ENCODE peak calls at places on chromosomes 5 and 9, in six cellular contexts. One of them, this sample, is unnamed.
A peak's percentile ranks its signal among the peaks of the same experiment; 100 is the strongest.

GRCh38 chr9:119009253-119009652 is 360.0 kb downstream of the BRINP1 start:
- DNase-seq in suprapubic skin: no peak
- DNase-seq in K562: no peak
- DNase-seq in HepG2: no peak
- DNase-seq in breast epithelium: no peak
- DNase-seq in stomach: no peak
- DNase-seq in this sample: no peak

GRCh38 chr9:130304141-130304540 is 38.6 kb downstream of the HMCN2 start:
- DNase-seq in stomach: no peak
- DNase-seq in K562: no peak
- DNase-seq in suprapubic skin: no peak
- DNase-seq in breast epithelium: no peak
- DNase-seq in HepG2: no peak
- DNase-seq in this sample: no peak

GRCh38 chr5:104569621-104570020 is 1007.0 kb upstream of the NUDT12 start:
- DNase-seq in suprapubic skin: no peak
- DNase-seq in breast epithelium: no peak
- DNase-seq in K562: no peak
- DNase-seq in stomach: no peak
- DNase-seq in HepG2: no peak
- DNase-seq in this sample: no peak

GRCh38 chr9:128203024-128203841 is at the start of gene DNM1:
- DNase-seq in HepG2: no peak
- DNase-seq in stomach: peak; percentile 69
- DNase-seq in breast epithelium: no peak
- DNase-seq in K562: peak; percentile 91
- DNase-seq in suprapubic skin: no peak
- DNase-seq in this sample: peak; percentile 18

GRCh38 chr5:151906246-151906645 is 18.4 kb downstream of the GLRA1 start:
- DNase-seq in HepG2: no peak
- DNase-seq in stomach: no peak
- DNase-seq in K562: no peak
- DNase-seq in breast epithelium: no peak
- DNase-seq in suprapubic skin: no peak
- DNase-seq in this sample: no peak

GRCh38 chr5:20537911-20538310 is 549.9 kb upstream of the CDH18 start:
- DNase-seq in K562: no peak
- DNase-seq in HepG2: no peak
- DNase-seq in stomach: no peak
- DNase-seq in breast epithelium: no peak
- DNase-seq in suprapubic skin: no peak
- DNase-seq in this sample: no peak

GRCh38 chr5:167671176-167671575 is 620.3 kb upstream of the WWC1 start:
- DNase-seq in K562: no peak
- DNase-seq in breast epithelium: no peak
- DNase-seq in stomach: no peak
- DNase-seq in suprapubic skin: no peak
- DNase-seq in HepG2: no peak
- DNase-seq in this sample: no peak

GRCh38 chr5:139950436-139950835 is 92.7 kb downstream of the NRG2 start:
- DNase-seq in suprapubic skin: no peak
- DNase-seq in stomach: no peak
- DNase-seq in breast epithelium: no peak
- DNase-seq in HepG2: no peak
- DNase-seq in K562: no peak
- DNase-seq in this sample: no peak

GRCh38 chr9:96047741-96048115 is 172.2 kb downstream of the ERCC6L2 start:
- DNase-seq in suprapubic skin: no peak
- DNase-seq in K562: no peak
- DNase-seq in stomach: no peak
- DNase-seq in HepG2: no peak
- DNase-seq in breast epithelium: no peak
- DNase-seq in this sample: peak; percentile 29

GRCh38 chr5:132477784-132478497 is 12.6 kb downstream of the IRF1 start:
- DNase-seq in breast epithelium: no peak
- DNase-seq in suprapubic skin: no peak
- DNase-seq in HepG2: no peak
- DNase-seq in stomach: no peak
- DNase-seq in K562: no peak
- DNase-seq in this sample: no peak

GRCh38 chr5:132480546-132481242 is 9.9 kb downstream of the IRF1 start:
- DNase-seq in HepG2: no peak
- DNase-seq in breast epithelium: no peak
- DNase-seq in suprapubic skin: no peak
- DNase-seq in stomach: no peak
- DNase-seq in K562: no peak
- DNase-seq in this sample: no peak

GRCh38 chr5:132478498-132478855 is 12.1 kb downstream of the IRF1 start:
- DNase-seq in HepG2: no peak
- DNase-seq in breast epithelium: no peak
- DNase-seq in stomach: no peak
- DNase-seq in suprapubic skin: no peak
- DNase-seq in K562: no peak
- DNase-seq in this sample: no peak

GRCh38 chr5:132479812-132480441 is 10.6 kb downstream of the IRF1 start:
- DNase-seq in breast epithelium: no peak
- DNase-seq in HepG2: no peak
- DNase-seq in suprapubic skin: no peak
- DNase-seq in K562: no peak
- DNase-seq in stomach: no peak
- DNase-seq in this sample: no peak

DNA sequence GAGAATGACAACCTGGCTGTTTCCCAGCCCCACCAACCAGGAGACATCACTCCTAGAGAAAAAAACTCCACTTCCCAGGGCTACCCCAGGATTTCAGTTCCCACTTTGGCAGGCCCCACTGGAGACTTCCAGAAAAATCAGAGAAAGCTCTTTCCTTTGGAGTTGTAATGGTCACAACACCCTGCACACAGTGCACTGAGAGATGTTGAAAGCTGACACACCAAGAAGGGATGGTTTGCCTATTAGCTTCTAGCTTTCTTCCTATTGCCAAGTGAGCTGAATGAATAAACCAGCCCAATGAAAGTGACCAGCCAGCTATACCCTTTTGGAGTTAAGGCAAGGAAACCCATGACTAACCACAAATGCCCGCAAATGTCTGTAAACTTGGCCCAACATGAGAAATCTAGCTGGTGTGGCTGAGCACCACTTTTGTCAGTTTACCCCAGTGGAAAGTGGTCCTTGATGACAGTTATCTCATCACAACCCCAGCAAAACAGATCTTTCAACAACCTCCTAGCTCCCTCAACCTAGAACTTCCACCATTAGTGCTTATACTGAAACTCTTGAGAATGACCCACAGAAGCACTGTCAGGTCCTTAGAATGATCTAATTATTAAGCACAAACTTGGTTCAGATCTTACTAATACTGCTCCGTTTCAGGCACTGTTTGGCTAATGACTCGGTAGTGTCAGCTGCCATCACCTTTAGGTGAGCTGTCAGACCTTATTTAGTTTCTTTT is 11.3 kb downstream of the IRF1 start:
- DNase-seq in suprapubic skin: no peak
- DNase-seq in stomach: no peak
- DNase-seq in HepG2: no peak
- DNase-seq in K562: no peak
- DNase-seq in breast epithelium: no peak
- DNase-seq in this sample: no peak
- TF ChIP-seq POLR2AphosphoS5 in suprapubic skin: no peak
- TF ChIP-seq POLR2AphosphoS5 in stomach: no peak
- TF ChIP-seq POLR2AphosphoS5 in HepG2: no peak
- TF ChIP-seq POLR2AphosphoS5 in K562: no peak
- TF ChIP-seq POLR2AphosphoS5 in breast epithelium: no peak
- TF ChIP-seq POLR2AphosphoS5 in this sample: no peak

GRCh38 chr9:121122450-121123032 is 47.8 kb downstream of the CNTRL start:
- DNase-seq in suprapubic skin: no peak
- DNase-seq in K562: peak; percentile 23
- DNase-seq in HepG2: no peak
- DNase-seq in stomach: no peak
- DNase-seq in breast epithelium: no peak
- DNase-seq in this sample: no peak

GRCh38 chr9:121123816-121124536 is 49.2 kb downstream of the CNTRL start:
- DNase-seq in breast epithelium: no peak
- DNase-seq in suprapubic skin: no peak
- DNase-seq in K562: no peak
- DNase-seq in HepG2: no peak
- DNase-seq in stomach: no peak
- DNase-seq in this sample: no peak

GRCh38 chr9:121118266-121118665 is 43.5 kb downstream of the CNTRL start:
- DNase-seq in stomach: no peak
- DNase-seq in breast epithelium: no peak
- DNase-seq in K562: no peak
- DNase-seq in HepG2: no peak
- DNase-seq in suprapubic skin: no peak
- DNase-seq in this sample: no peak

GRCh38 chr9:121120386-121120785 is 45.6 kb downstream of the CNTRL start:
- DNase-seq in HepG2: no peak
- DNase-seq in K562: no peak
- DNase-seq in suprapubic skin: no peak
- DNase-seq in breast epithelium: no peak
- DNase-seq in stomach: no peak
- DNase-seq in this sample: no peak

GRCh38 chr9:121121582-121122087 is 46.9 kb downstream of the CNTRL start:
- DNase-seq in suprapubic skin: peak; percentile 98
- DNase-seq in HepG2: peak; percentile 95
- DNase-seq in K562: peak; percentile 97
- DNase-seq in stomach: peak; percentile 98
- DNase-seq in breast epithelium: peak; percentile 97
- DNase-seq in this sample: peak; percentile 99
- TF ChIP-seq POLR2AphosphoS5 in suprapubic skin: peak; percentile 42
- TF ChIP-seq POLR2AphosphoS5 in HepG2: peak; percentile 82
- TF ChIP-seq POLR2AphosphoS5 in K562: no peak
- TF ChIP-seq POLR2AphosphoS5 in stomach: peak; percentile 79
- TF ChIP-seq POLR2AphosphoS5 in breast epithelium: peak; percentile 52
- TF ChIP-seq POLR2AphosphoS5 in this sample: peak; percentile 97

GRCh38 chr5:134370871-134371833 is at the start of gene UBE2B:
- DNase-seq in breast epithelium: peak; percentile 100
- DNase-seq in HepG2: peak; percentile 99
- DNase-seq in suprapubic skin: peak; percentile 99
- DNase-seq in K562: peak; percentile 100
- DNase-seq in stomach: peak; percentile 98
- DNase-seq in this sample: peak; percentile 99
- TF ChIP-seq POLR2AphosphoS5 in breast epithelium: peak; percentile 99
- TF ChIP-seq POLR2AphosphoS5 in HepG2: peak; percentile 88
- TF ChIP-seq POLR2AphosphoS5 in suprapubic skin: peak; percentile 96
- TF ChIP-seq POLR2AphosphoS5 in K562: peak; percentile 45
- TF ChIP-seq POLR2AphosphoS5 in stomach: peak; percentile 99
- TF ChIP-seq POLR2AphosphoS5 in this sample: peak; percentile 100

GRCh38 chr9:35812025-35812602 is at the start of gene SPAG8:
- DNase-seq in suprapubic skin: peak; percentile 95
- DNase-seq in HepG2: peak; percentile 93
- DNase-seq in K562: peak; percentile 89
- DNase-seq in stomach: peak; percentile 94
- DNase-seq in breast epithelium: peak; percentile 89
- DNase-seq in this sample: peak; percentile 91
- TF ChIP-seq POLR2AphosphoS5 in suprapubic skin: no peak
- TF ChIP-seq POLR2AphosphoS5 in HepG2: peak; percentile 54
- TF ChIP-seq POLR2AphosphoS5 in K562: no peak
- TF ChIP-seq POLR2AphosphoS5 in stomach: peak; percentile 77
- TF ChIP-seq POLR2AphosphoS5 in breast epithelium: peak; percentile 23
- TF ChIP-seq POLR2AphosphoS5 in this sample: peak; percentile 93

DNA sequence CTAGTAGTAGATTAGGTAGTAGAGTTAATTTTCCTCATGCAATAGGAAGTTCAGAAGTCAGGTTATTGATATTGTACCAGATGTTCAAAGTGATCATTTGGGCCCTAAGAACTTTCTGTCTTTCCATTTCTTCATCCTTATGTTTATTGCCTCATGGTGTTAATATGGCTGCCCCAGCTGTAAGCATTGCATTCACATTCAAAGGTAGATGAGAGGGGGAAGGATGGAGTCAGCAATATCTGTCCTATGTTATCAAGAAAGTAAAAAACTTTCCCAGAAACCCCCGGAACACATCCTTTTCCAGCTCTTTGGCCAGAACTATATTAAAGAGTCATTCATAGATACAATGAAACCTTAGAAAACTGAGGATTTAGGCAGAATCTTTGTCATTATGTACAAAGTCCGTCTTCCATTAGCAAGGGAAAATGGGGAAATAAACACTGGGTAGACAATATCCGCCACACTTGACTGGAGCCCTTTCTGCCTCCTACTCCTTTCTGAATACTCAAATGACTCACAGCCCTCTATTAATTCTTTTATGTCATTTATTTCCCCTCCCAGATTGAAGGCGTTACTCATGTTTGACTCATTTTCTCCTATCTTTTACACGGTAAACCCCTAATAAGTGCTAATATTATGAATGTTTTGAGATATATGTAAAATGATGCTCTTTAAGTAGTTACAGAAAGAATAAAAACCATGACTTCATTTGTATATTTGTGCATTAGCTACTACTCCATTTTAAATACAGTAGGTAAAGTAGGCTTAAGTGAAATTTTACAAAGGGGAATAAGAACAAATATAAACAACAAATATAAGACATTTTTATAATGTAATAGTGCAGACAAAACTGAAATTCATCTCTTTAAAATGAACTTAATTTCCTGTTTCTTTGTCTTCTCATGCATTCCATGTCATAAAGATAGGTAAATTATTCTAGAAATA is 127.6 kb downstream of the SLF1 start:
- DNase-seq in breast epithelium: no peak
- DNase-seq in suprapubic skin: no peak
- DNase-seq in stomach: no peak
- DNase-seq in HepG2: no peak
- DNase-seq in K562: no peak
- DNase-seq in this sample: no peak
- TF ChIP-seq POLR2AphosphoS5 in breast epithelium: no peak
- TF ChIP-seq POLR2AphosphoS5 in suprapubic skin: no peak
- TF ChIP-seq POLR2AphosphoS5 in stomach: no peak
- TF ChIP-seq POLR2AphosphoS5 in HepG2: no peak
- TF ChIP-seq POLR2AphosphoS5 in K562: no peak
- TF ChIP-seq POLR2AphosphoS5 in this sample: no peak

GRCh38 chr9:16671591-16672137 is 198.8 kb downstream of the BNC2 start:
- DNase-seq in K562: no peak
- DNase-seq in HepG2: no peak
- DNase-seq in stomach: no peak
- DNase-seq in suprapubic skin: no peak
- DNase-seq in breast epithelium: no peak
- DNase-seq in this sample: no peak

GRCh38 chr9:16672501-16672900 is 198.0 kb downstream of the BNC2 start:
- DNase-seq in K562: no peak
- DNase-seq in suprapubic skin: no peak
- DNase-seq in breast epithelium: no peak
- DNase-seq in stomach: no peak
- DNase-seq in HepG2: no peak
- DNase-seq in this sample: no peak

GRCh38 chr9:16673171-16673570 is 197.3 kb downstream of the BNC2 start:
- DNase-seq in breast epithelium: no peak
- DNase-seq in stomach: no peak
- DNase-seq in suprapubic skin: no peak
- DNase-seq in K562: no peak
- DNase-seq in HepG2: no peak
- DNase-seq in this sample: no peak

GRCh38 chr9:16676547-16676946 is 193.9 kb downstream of the BNC2 start:
- DNase-seq in breast epithelium: no peak
- DNase-seq in stomach: no peak
- DNase-seq in HepG2: no peak
- DNase-seq in suprapubic skin: no peak
- DNase-seq in K562: no peak
- DNase-seq in this sample: no peak

DNA sequence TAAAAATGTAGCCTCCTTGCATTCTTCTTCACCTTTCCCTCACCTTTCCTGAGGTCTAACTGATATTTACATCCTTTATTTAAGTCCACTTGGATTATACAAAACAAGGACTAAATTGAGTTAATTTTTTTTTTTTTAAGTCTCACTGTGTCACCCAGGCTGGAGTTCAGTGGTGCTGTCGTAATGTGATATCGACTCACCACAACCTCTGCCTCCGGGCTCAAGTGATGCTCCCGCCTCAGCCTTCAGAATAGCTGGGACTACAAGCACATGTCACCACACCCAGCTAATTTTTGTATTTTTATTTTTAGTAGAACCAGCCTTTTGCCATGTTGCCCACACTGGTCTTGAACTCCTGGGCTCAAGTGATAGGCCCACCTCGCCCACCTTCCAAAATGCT is 195.3 kb downstream of the BNC2 start:
- DNase-seq in K562: no peak
- DNase-seq in suprapubic skin: no peak
- DNase-seq in stomach: no peak
- DNase-seq in HepG2: no peak
- DNase-seq in breast epithelium: no peak
- DNase-seq in this sample: no peak
- TF ChIP-seq POLR2AphosphoS5 in K562: no peak
- TF ChIP-seq POLR2AphosphoS5 in suprapubic skin: no peak
- TF ChIP-seq POLR2AphosphoS5 in stomach: no peak
- TF ChIP-seq POLR2AphosphoS5 in HepG2: no peak
- TF ChIP-seq POLR2AphosphoS5 in breast epithelium: no peak
- TF ChIP-seq POLR2AphosphoS5 in this sample: no peak